ENCODE peak calls at places on chromosomes 13 and 19, in seven cellular contexts. K, J, E, U, Y, O and F are unnamed samples.
A peak's percentile ranks its signal among the peaks of the same experiment; 100 is the strongest.

GRCh38 chr13:103156346-103156998 is 90.3 kb upstream of the SLC10A2 start:
- DNase-seq in O (no peak), J (no peak), U (no peak), Y (no peak), K (no peak), E (no peak), F (no peak)

GRCh38 chr13:91017031-91017668 is 330.3 kb upstream of the MIR17HG start:
- DNase-seq in Y (peak; percentile 42), K (peak; percentile 9), J (no peak), U (peak; percentile 90), O (peak; percentile 27), E (no peak), F (peak; percentile 57)

GRCh38 chr13:20828540-20829364 is 55.0 kb upstream of the EEF1AKMT1 start:
- DNase-seq in U (peak; percentile 47), Y (peak; percentile 45), K (no peak), E (no peak), O (no peak), J (peak; percentile 70), F (peak; percentile 45)

GRCh38 chr19:47107201-47107952 is 6.2 kb downstream of the ZC3H4 start:
- DNase-seq in E (no peak), Y (peak; percentile 32), U (peak; percentile 49), J (no peak), O (no peak), K (peak; percentile 26), F (no peak)

GRCh38 chr19:2841858-2842574 is 741 bp downstream of the ZNF555 start:
- DNase-seq in O (no peak), U (peak; percentile 20), Y (no peak), J (no peak), K (no peak), E (no peak), F (peak; percentile 18)

GRCh38 chr13:57353831-57354230 is 186.8 kb downstream of the PRR20E start:
- DNase-seq in O (no peak), U (no peak), K (no peak), E (no peak), Y (no peak), J (no peak), F (no peak)

GRCh38 chr13:58946274-58946673 is 1217.5 kb downstream of the DIAPH3 start:
- DNase-seq in O (no peak), Y (no peak), K (no peak), E (no peak), J (no peak), U (no peak), F (no peak)

GRCh38 chr13:35630551-35631275 is 154.2 kb upstream of the MAB21L1 start:
- DNase-seq in O (no peak), Y (peak; percentile 40), E (no peak), U (peak; percentile 12), K (no peak), J (peak; percentile 30), F (peak; percentile 31)

GRCh38 chr13:112143753-112144615 is 77.0 kb downstream of the SOX1 start:
- DNase-seq in K (no peak), O (no peak), U (no peak), E (no peak), Y (no peak), J (no peak), F (peak; percentile 34)

GRCh38 chr19:7820588-7820987 is 9.4 kb upstream of the EVI5L start:
- DNase-seq in O (no peak), Y (no peak), U (no peak), E (no peak), J (no peak), K (no peak), F (no peak)

GRCh38 chr13:31629085-31629785 is 110.1 kb upstream of the RXFP2 start:
- DNase-seq in J (no peak), O (no peak), E (no peak), K (no peak), Y (peak; percentile 30), U (no peak), F (no peak)

GRCh38 chr13:42487221-42487620 is 86.7 kb upstream of the TNFSF11 start:
- DNase-seq in Y (no peak), K (no peak), E (no peak), O (no peak), J (no peak), U (no peak), F (peak; percentile 44)

GRCh38 chr19:4370418-4371041 is 27.2 kb downstream of the MPND start:
- DNase-seq in O (no peak), E (no peak), J (no peak), K (peak; percentile 4), Y (no peak), U (no peak), F (no peak)

GRCh38 chr13:21318891-21319532 is 140.1 kb downstream of the ZDHHC20 start:
- DNase-seq in U (no peak), Y (no peak), E (no peak), K (no peak), J (no peak), O (no peak), F (no peak)

GRCh38 chr13:83975668-83976165 is 93.4 kb upstream of the SLITRK1 start:
- DNase-seq in E (no peak), O (no peak), K (no peak), Y (no peak), J (no peak), U (no peak), F (no peak)

GRCh38 chr19:5996102-5996501 is 18.2 kb upstream of the RANBP3 start:
- DNase-seq in K (no peak), Y (no peak), U (no peak), E (no peak), J (no peak), O (no peak), F (no peak)

GRCh38 chr19:5996598-5997320 is 18.8 kb upstream of the RANBP3 start:
- DNase-seq in U (no peak), O (no peak), J (no peak), K (no peak), E (no peak), Y (no peak), F (no peak)

GRCh38 chr19:5995606-5996005 is 17.7 kb upstream of the RANBP3 start:
- DNase-seq in O (no peak), J (no peak), K (no peak), Y (no peak), E (no peak), U (no peak), F (no peak)

GRCh38 chr19:5999693-6000092 is 21.8 kb upstream of the RANBP3 start:
- DNase-seq in E (no peak), Y (no peak), U (no peak), K (no peak), O (no peak), J (no peak), F (no peak)

DNA sequence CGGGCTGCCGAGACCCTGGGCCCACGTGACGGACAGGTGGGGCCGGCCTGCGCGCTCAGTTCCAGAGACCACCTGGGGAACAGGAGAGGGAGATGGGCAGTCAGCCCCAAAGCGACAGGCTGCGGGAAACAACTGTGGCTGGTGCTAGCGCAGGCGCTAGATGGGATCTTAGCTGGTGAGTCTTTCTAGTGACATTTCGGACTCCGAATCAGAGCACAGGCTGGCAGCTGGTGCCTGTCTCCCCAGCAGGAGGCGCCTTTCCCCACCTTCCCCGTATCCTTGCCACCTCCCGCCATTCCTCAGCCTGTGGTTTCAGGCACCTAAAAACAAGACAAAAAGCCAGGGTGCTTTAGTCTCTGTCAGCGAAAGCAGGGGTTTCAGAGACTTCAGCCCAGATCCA is 19.4 kb upstream of the RANBP3 start:
- DNase-seq in E (no peak), K (no peak), O (no peak), U (no peak), Y (no peak), J (no peak), F (no peak)
- TF ChIP-seq CTCF in E (no peak), K (no peak), O (no peak), U (no peak), Y (peak; percentile 12), J (no peak), F (no peak)

GRCh38 chr13:33388254-33388998 is 102.9 kb upstream of the STARD13 start:
- DNase-seq in K (no peak), U (peak; percentile 2), O (no peak), E (no peak), J (no peak), Y (peak; percentile 59), F (peak; percentile 13)

GRCh38 chr13:33394294-33394932 is 108.9 kb upstream of the STARD13 start:
- DNase-seq in J (no peak), U (no peak), O (peak; percentile 26), K (no peak), Y (no peak), E (no peak), F (no peak)

DNA sequence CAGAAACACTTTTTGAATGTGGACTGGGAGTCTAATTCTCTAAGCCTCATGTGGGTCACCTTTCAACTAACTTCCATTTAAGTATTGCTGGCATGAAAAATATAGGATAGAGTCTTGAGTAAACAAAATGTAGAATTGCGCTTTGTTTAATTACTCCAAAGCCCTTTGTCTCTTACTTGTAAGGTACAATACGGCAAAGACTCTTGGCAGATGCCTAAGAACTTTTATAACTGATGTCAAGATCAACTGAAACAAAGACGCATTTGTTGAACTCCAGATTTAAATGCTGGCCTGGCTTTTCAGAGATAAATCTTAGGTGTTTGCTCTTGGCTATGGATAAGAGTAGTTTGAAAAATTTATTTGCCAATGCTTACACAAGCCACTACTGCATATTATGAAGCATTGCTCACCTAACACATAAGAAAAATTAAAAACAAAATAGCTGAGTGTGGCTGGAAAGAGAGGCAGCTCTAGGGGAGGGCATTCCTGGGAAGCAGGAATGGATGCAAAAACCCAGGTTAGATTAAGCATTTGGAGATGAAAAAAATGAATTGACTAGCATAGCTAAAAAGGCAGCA is 107.3 kb upstream of the STARD13 start:
- DNase-seq in J (no peak), U (no peak), E (no peak), Y (peak; percentile 8), O (no peak), K (no peak), F (no peak)
- H3K27ac ChIP-seq in J (no peak overlapping the region), U (no peak overlapping the region), E (no peak overlapping the region), Y (no peak overlapping the region), O (peak overlapping the region; percentile 39), K (peak overlapping the region; percentile 24), F (no peak overlapping the region)

GRCh38 chr13:49820591-49821215 is 28.2 kb upstream of the KPNA3 start:
- DNase-seq in O (no peak), K (no peak), Y (no peak), U (no peak), E (no peak), J (no peak), F (no peak)

GRCh38 chr13:49821216-49821820 is 28.8 kb upstream of the KPNA3 start:
- DNase-seq in J (no peak), E (no peak), U (peak; percentile 29), K (no peak), Y (no peak), O (no peak), F (no peak)
- TF ChIP-seq CTCF in J (no peak), E (no peak), U (peak; percentile 45), K (no peak), Y (peak; percentile 9), O (no peak), F (no peak)

DNA sequence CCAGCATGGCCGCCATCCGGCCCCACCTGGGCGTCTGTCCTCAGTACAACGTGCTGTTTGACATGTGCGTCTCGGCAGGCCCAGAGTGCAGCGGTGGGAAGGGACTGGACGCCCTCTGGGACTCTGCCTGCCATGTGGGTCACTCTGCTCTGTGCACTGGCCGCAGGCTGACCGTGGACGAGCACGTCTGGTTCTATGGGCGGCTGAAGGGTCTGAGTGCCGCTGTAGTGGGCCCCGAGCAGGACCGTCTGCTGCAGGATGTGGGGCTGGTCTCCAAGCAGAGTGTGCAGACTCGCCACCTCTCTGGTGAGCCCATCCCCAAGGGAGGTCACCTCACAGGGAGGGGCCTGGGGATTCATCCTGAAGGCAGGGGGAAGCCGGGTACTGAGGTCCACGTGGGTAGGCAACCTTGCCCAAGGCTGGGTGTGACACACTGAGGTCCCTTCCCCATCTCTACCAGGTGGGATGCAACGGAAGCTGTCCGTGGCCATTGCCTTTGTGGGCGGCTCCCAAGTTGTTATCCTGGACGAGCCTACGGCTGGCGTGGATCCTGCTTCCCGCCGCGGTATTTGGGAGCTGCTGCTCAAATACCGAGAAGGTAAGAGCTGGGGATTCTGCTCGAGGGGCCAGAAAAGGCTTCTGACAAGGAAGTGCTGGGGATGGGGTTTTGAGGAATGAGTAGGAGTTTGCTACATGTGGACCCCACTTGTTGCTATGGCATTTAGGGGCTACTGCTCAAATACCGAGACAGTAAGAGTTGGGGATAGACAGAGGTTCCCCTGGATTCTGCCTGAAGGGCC is 11.3 kb downstream of the ABCA7 start:
- DNase-seq in U (no peak), E (no peak), Y (no peak), O (no peak), K (no peak), J (no peak), F (no peak)
- H3K27ac ChIP-seq in U (no peak overlapping the region), E (no peak overlapping the region), Y (no peak overlapping the region), O (no peak overlapping the region), K (no peak overlapping the region), J (no peak overlapping the region), F (peak overlapping the region; percentile 34)